ENCODE peak calls at places on chromosome 9, in six cellular contexts. O is A549, I is astrocyte of the spinal cord, T is SW 1271, V is PC-9, X is T1000. R is an unnamed sample.

GRCh38 chr9:86410281-86410680 is 56.1 kb upstream of the TUT7 start:
- DNase-seq in O (no peak), I (no peak), T (no peak), V (no peak), X (no peak), R (no peak)

GRCh38 chr9:13427587-13427986 is 148.1 kb upstream of the MPDZ start:
- DNase-seq in O (peak), I (peak), T (peak), V (no peak), X (no peak), R (peak)

GRCh38 chr9:107279084-107279483 is 4.0 kb upstream of the RAD23B start:
- DNase-seq in O (no peak), I (no peak), T (no peak), V (no peak), X (no peak), R (no peak)

GRCh38 chr9:133690111-133690561 is 48.0 kb downstream of the SARDH start:
- DNase-seq in O (no peak), I (no peak), T (no peak), V (peak), X (no peak), R (peak)

GRCh38 chr9:73167614-73168013 is 15.9 kb downstream of the ANXA1 start:
- DNase-seq in O (no peak), I (no peak), T (no peak), V (no peak), X (no peak), R (peak)

GRCh38 chr9:19642256-19642655 is 146.6 kb downstream of the SLC24A2 start:
- DNase-seq in O (no peak), I (no peak), T (no peak), V (no peak), X (no peak), R (peak)

GRCh38 chr9:124270504-124271335 is 13.0 kb downstream of the NEK6 start:
- DNase-seq in O (no peak), I (no peak), T (no peak), V (no peak), X (no peak), R (no peak)

GRCh38 chr9:109010676-109011655 is 2.3 kb downstream of the CTNNAL1 start:
- DNase-seq in O (peak), I (peak), T (peak), V (peak), X (no peak), R (peak)

GRCh38 chr9:90773593-90773992 is 28.0 kb upstream of the SYK start:
- DNase-seq in O (no peak), I (no peak), T (peak), V (no peak), X (no peak), R (peak)